ENCODE peak calls at places on chromosomes 16 and 17, in six cellular contexts. J is IMR-90, E is A549, T is GM12878, P is K562, F is SK-N-SH. S is an unnamed sample.
A peak's percentile ranks its signal among the peaks of the same experiment; 100 is the strongest.

GRCh38 chr16:46650224-46650623 is 29.0 kb upstream of the SHCBP1 start:
- DNase-seq in J (peak; percentile 80), E (no peak), T (no peak), P (no peak), F (no peak), S (no peak)

GRCh38 chr17:30824002-30824355 is 513 bp downstream of the CRLF3 start:
- DNase-seq in J (no peak), E (peak; percentile 64), T (no peak), P (peak; percentile 52), F (peak; percentile 68), S (no peak)

GRCh38 chr17:16911141-16911937 is 60.6 kb downstream of the TNFRSF13B start:
- DNase-seq in J (no peak), E (no peak), T (no peak), P (peak; percentile 1), F (no peak), S (no peak)

GRCh38 chr17:29726721-29727252 is 104.1 kb upstream of the CORO6 start:
- DNase-seq in J (peak; percentile 39), E (no peak), T (peak; percentile 55), P (peak; percentile 74), F (peak; percentile 63), S (no peak)

GRCh38 chr16:57186630-57187507 is 740 bp downstream of the RSPRY1 start:
- DNase-seq in J (no peak), E (peak; percentile 35), T (no peak), P (peak; percentile 45), F (peak; percentile 32), S (peak; percentile 54)

GRCh38 chr17:47802341-47803022 is 19.1 kb downstream of the OSBPL7 start:
- DNase-seq in J (peak; percentile 41), E (peak; percentile 92), T (no peak), P (peak; percentile 68), F (peak; percentile 90), S (peak; percentile 67)

GRCh38 chr17:45070809-45071208 is 9.7 kb downstream of the NMT1 start:
- DNase-seq in J (no peak), E (no peak), T (no peak), P (no peak), F (no peak), S (no peak)

GRCh38 chr16:30937692-30938091 is 11.2 kb upstream of the ORAI3 start:
- DNase-seq in J (no peak), E (no peak), T (no peak), P (no peak), F (no peak), S (no peak)

GRCh38 chr16:19463468-19464315 is 46.0 kb downstream of the TMC5 start:
- DNase-seq in J (no peak), E (no peak), T (no peak), P (no peak), F (no peak), S (no peak)

GRCh38 chr16:18801197-18801972 is at the start of gene ARL6IP1:
- DNase-seq in J (peak; percentile 99), E (peak; percentile 97), T (peak; percentile 95), P (peak; percentile 98), F (peak; percentile 97), S (peak; percentile 100)

GRCh38 chr16:57871457-57871856 is 69.2 kb upstream of the KIFC3 start:
- DNase-seq in J (peak; percentile 76), E (peak; percentile 52), T (no peak), P (no peak), F (no peak), S (no peak)

GRCh38 chr17:2635241-2635640 is 41.8 kb downstream of the PAFAH1B1 start:
- DNase-seq in J (no peak), E (no peak), T (no peak), P (no peak), F (no peak), S (no peak)

GRCh38 chr16:49458221-49458620 is 84.6 kb downstream of the C16orf78 start:
- DNase-seq in J (no peak), E (no peak), T (no peak), P (peak; percentile 20), F (no peak), S (no peak)

GRCh38 chr17:77535892-77536291 is 395.1 kb downstream of the SEC14L1 start:
- DNase-seq in J (no peak), E (no peak), T (no peak), P (no peak), F (no peak), S (no peak)

GRCh38 chr16:11609474-11610120 is 22.9 kb upstream of the LITAF start:
- DNase-seq in J (no peak), E (no peak), T (no peak), P (no peak), F (no peak), S (no peak)

GRCh38 chr17:67335245-67335835 is 31.0 kb downstream of the PSMD12 start:
- DNase-seq in J (no peak), E (no peak), T (no peak), P (no peak), F (no peak), S (no peak)

GRCh38 chr17:77696720-77697460 is 261.6 kb upstream of the TNRC6C start:
- DNase-seq in J (no peak), E (no peak), T (no peak), P (no peak), F (peak; percentile 58), S (no peak)

GRCh38 chr17:61159415-61159814 is 240.2 kb upstream of the TBX2 start:
- DNase-seq in J (peak; percentile 33), E (no peak), T (no peak), P (no peak), F (no peak), S (no peak)

GRCh38 chr16:47965439-47965838 is 190.4 kb downstream of the ABCC12 start:
- DNase-seq in J (peak; percentile 50), E (no peak), T (no peak), P (no peak), F (no peak), S (no peak)

DNA sequence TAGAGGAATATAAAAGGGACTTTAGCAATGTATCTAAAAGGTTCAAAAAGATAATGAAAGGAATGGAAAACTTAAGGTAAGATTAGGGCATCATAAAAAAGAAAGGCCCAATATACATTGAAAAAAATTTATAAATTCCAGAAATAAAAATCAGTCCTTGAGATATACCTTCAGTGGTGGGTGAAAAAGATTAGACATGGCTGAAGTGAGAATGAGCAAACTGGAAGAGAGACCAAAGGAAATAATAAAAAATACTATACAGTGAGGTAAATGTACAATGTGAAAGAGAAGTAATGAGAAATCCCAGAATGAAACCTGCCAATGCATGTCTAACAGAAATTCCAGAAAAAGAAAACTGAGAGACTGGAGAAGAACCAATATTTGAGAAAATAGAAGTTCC is 42.9 kb upstream of the PMFBP1 start:
- DNase-seq in J (no peak), E (no peak), T (no peak), P (no peak), F (no peak), S (no peak)
- TF ChIP-seq SMC3 in J (no peak), E (no peak), T (no peak), P (no peak), F (no peak), S (no peak)

GRCh38 chr16:3807425-3808123 is 72.9 kb downstream of the CREBBP start:
- DNase-seq in J (no peak), E (no peak), T (no peak), P (no peak), F (no peak), S (no peak)

GRCh38 chr16:3812469-3813172 is 67.9 kb downstream of the CREBBP start:
- DNase-seq in J (no peak), E (no peak), T (no peak), P (no peak), F (no peak), S (no peak)

GRCh38 chr16:3810818-3811217 is 69.7 kb downstream of the CREBBP start:
- DNase-seq in J (no peak), E (no peak), T (no peak), P (no peak), F (no peak), S (no peak)

GRCh38 chr16:3808308-3809063 is 72.0 kb downstream of the CREBBP start:
- DNase-seq in J (no peak), E (no peak), T (no peak), P (no peak), F (no peak), S (no peak)

GRCh38 chr16:3810198-3810664 is 70.3 kb downstream of the CREBBP start:
- DNase-seq in J (no peak), E (no peak), T (peak; percentile 63), P (no peak), F (no peak), S (no peak)
- TF ChIP-seq SMC3 in J (no peak), E (no peak), T (peak; percentile 4), P (no peak), F (no peak), S (no peak)

GRCh38 chr16:21190013-21190412 is 21.4 kb downstream of the ZP2 start:
- DNase-seq in J (no peak), E (no peak), T (no peak), P (no peak), F (no peak), S (no peak)

GRCh38 chr16:21197621-21198020 is 13.8 kb downstream of the ZP2 start:
- DNase-seq in J (no peak), E (no peak), T (no peak), P (no peak), F (no peak), S (no peak)

GRCh38 chr16:21190599-21190998 is 20.8 kb downstream of the ZP2 start:
- DNase-seq in J (peak; percentile 11), E (no peak), T (no peak), P (no peak), F (peak; percentile 36), S (no peak)

GRCh38 chr16:21197115-21197514 is 14.3 kb downstream of the ZP2 start:
- DNase-seq in J (no peak), E (no peak), T (no peak), P (no peak), F (no peak), S (no peak)

DNA sequence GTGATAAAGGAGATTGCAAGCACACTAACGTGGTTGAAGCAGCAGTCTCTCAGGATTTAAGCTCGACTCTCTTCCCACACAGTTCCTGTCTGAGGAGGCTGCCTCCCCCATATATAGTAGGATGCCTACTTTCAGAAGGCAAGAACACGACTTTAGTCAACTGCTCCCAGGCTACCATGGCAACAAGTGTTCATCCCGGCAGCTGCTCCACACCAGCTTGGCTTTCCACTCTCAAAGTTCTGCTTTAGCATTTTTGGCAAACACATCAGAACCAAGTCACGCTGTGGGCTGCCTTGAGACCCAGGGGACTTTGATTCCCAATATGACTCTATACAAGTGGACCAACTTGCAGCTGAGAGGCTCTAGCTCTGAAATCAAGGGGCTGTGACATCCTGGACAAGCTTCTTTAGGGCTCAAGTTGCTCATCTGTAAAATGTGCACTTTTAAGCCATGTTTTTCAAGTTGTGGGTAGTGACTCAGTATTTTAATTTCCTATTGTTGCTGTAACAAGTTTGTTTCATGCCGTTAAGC is 16.5 kb downstream of the ZP2 start:
- DNase-seq in J (no peak), E (no peak), T (no peak), P (no peak), F (no peak), S (no peak)
- TF ChIP-seq SMC3 in J (no peak), E (no peak), T (no peak), P (no peak), F (no peak), S (no peak)

DNA sequence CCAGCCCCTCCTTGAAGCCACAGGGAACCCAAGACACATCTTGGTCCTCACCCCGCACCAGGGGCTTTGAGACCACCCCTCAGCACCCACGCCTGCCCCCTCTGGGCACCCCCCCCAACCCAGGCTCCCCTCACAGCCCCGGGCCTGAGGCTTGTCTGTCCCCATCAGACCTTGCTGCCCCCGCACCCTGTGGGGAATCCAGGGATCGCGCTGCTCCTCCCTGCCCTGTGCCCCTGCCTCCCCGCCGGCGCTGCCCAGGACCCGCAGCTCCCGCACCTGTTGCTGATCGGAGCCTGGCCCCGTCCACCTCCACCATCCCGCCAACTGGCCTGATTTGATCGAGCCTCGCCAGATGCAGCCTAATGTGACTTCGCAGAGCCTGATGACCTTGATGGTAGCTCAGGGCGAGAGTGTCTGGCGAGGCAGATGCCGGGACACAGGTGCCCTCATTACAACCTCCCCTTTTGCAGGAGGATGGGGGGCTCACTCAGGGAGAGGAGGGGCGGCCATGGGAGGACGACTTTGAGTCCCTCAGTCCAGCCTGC is 29.0 kb downstream of the SLC25A10 start:
- DNase-seq in J (no peak), E (no peak), T (no peak), P (no peak), F (no peak), S (no peak)
- TF ChIP-seq SMC3 in J (no peak), E (no peak), T (no peak), P (no peak), F (no peak), S (no peak)